ENCODE peak calls at places on chromosome 16, in six cellular contexts. I, T, N, O, F and Y are unnamed samples.

GRCh38 chr16:4288148-4288921 is 15.5 kb upstream of the TFAP4 start:
- DNase-seq in N (peak; percentile 93), T (peak; percentile 57), I (peak; percentile 40), F (peak; percentile 91), O (peak; percentile 86), Y (no peak)

GRCh38 chr16:66578596-66579531 is at the start of gene CMTM2:
- DNase-seq in F (peak; percentile 29), N (no peak), O (no peak), T (no peak), I (no peak), Y (no peak)

GRCh38 chr16:86379505-86379846 is 130.9 kb upstream of the FOXF1 start:
- DNase-seq in I (no peak), T (no peak), F (no peak), N (no peak), O (no peak), Y (no peak)

GRCh38 chr16:70660672-70661350 is 14.5 kb downstream of the IL34 start:
- DNase-seq in O (no peak), T (no peak), F (no peak), N (no peak), I (no peak), Y (no peak)

GRCh38 chr16:74698220-74698619 is 2.4 kb downstream of the MLKL start:
- DNase-seq in I (no peak), F (peak; percentile 62), O (no peak), N (no peak), T (no peak), Y (no peak)

GRCh38 chr16:64242510-64242909 is 879.4 kb downstream of the CDH11 start:
- DNase-seq in F (no peak), N (no peak), O (no peak), T (no peak), I (no peak), Y (no peak)

GRCh38 chr16:47016700-47017133 is 43.2 kb upstream of the DNAJA2 start:
- DNase-seq in I (no peak), F (peak; percentile 74), T (no peak), N (no peak), O (no peak), Y (no peak)

GRCh38 chr16:29687755-29688154 is 8.8 kb downstream of the QPRT start:
- DNase-seq in O (no peak), N (no peak), T (no peak), F (peak; percentile 5), I (no peak), Y (no peak)

GRCh38 chr16:86252596-86252995 is 257.7 kb upstream of the FOXF1 start:
- DNase-seq in N (peak; percentile 20), I (no peak), F (no peak), T (no peak), O (peak; percentile 27), Y (no peak)

GRCh38 chr16:57503366-57503765 is 17.1 kb upstream of the DOK4 start:
- DNase-seq in N (no peak), I (no peak), T (no peak), O (no peak), F (no peak), Y (no peak)

GRCh38 chr16:58464047-58464915 is 35.7 kb upstream of the NDRG4 start:
- DNase-seq in T (no peak), F (peak; percentile 53), N (peak; percentile 53), O (no peak), I (no peak), Y (no peak)

GRCh38 chr16:8173111-8173644 is 417.1 kb downstream of the TMEM114 start:
- DNase-seq in O (peak; percentile 58), T (no peak), I (peak; percentile 84), N (peak; percentile 49), F (peak; percentile 22), Y (peak; percentile 25)

GRCh38 chr16:88983771-88984687 is 7.0 kb upstream of the CBFA2T3 start:
- DNase-seq in T (no peak), O (no peak), I (no peak), N (no peak), F (peak; percentile 84), Y (no peak)

GRCh38 chr16:89392881-89393730 is 97.3 kb downstream of the ANKRD11 start:
- DNase-seq in F (no peak), T (no peak), O (no peak), N (no peak), I (no peak), Y (no peak)

GRCh38 chr16:28877642-28877975 is 679 bp upstream of the ATP2A1 start:
- DNase-seq in I (no peak), O (no peak), F (no peak), N (no peak), T (no peak), Y (no peak)

GRCh38 chr16:280552-280951 is at the start of gene ARHGDIG:
- DNase-seq in N (no peak), O (no peak), T (no peak), I (no peak), F (no peak), Y (no peak)

GRCh38 chr16:16009396-16009795 is 60.0 kb downstream of the ABCC1 start:
- DNase-seq in T (no peak), O (no peak), F (no peak), N (no peak), I (no peak), Y (no peak)

GRCh38 chr16:47460301-47460754 is 535 bp downstream of the ITFG1 start:
- DNase-seq in F (no peak), O (no peak), N (peak; percentile 4), T (no peak), I (no peak), Y (no peak)

GRCh38 chr16:87305505-87306391 is 11.4 kb downstream of the C16orf95 start:
- DNase-seq in O (no peak), F (no peak), T (no peak), I (peak; percentile 7), N (peak; percentile 47), Y (no peak)

GRCh38 chr16:28086496-28087139 is 23.1 kb upstream of the GSG1L start:
- DNase-seq in N (no peak), T (no peak), I (no peak), O (no peak), F (no peak), Y (no peak)

GRCh38 chr16:89297156-89297869 is 79.8 kb downstream of the ZNF778 start:
- DNase-seq in N (no peak), T (no peak), F (no peak), I (no peak), O (no peak), Y (no peak)

GRCh38 chr16:15538484-15538883 is 104.1 kb downstream of the BMERB1 start:
- DNase-seq in N (no peak), T (no peak), O (no peak), F (no peak), I (no peak), Y (no peak)

GRCh38 chr16:785563-786535 is 2.3 kb downstream of the RPUSD1 start:
- DNase-seq in O (peak; percentile 75), T (peak; percentile 32), I (peak; percentile 26), N (peak; percentile 92), F (peak; percentile 86), Y (peak; percentile 71)

GRCh38 chr16:75854117-75854516 is 127.8 kb upstream of the CPHXL start:
- DNase-seq in T (no peak), N (no peak), O (no peak), F (no peak), I (no peak), Y (no peak)

GRCh38 chr16:84483882-84484565 is 20.4 kb downstream of the MEAK7 start:
- DNase-seq in N (no peak), O (peak; percentile 8), F (no peak), T (no peak), I (no peak), Y (no peak)

GRCh38 chr16:70592106-70592571 is 54.2 kb upstream of the IL34 start:
- DNase-seq in O (no peak), F (no peak), N (no peak), T (no peak), I (no peak), Y (no peak)

GRCh38 chr16:65268331-65268730 is 146.5 kb upstream of the CDH11 start:
- DNase-seq in F (no peak), I (no peak), O (no peak), N (no peak), T (no peak), Y (no peak)

GRCh38 chr16:67804853-67805542 is 1.4 kb downstream of the RANBP10 start:
- DNase-seq in N (no peak), O (no peak), I (no peak), F (no peak), T (no peak), Y (no peak)

GRCh38 chr16:57527027-57527426 is 9.3 kb downstream of the CCDC102A start:
- DNase-seq in F (no peak), N (no peak), I (no peak), T (no peak), O (no peak), Y (no peak)

GRCh38 chr16:3642397-3643094 is 11.9 kb upstream of the DNASE1 start:
- DNase-seq in O (peak; percentile 70), N (peak; percentile 78), T (no peak), F (peak; percentile 8), I (no peak), Y (no peak)

GRCh38 chr16:27740496-27741201 is 190.7 kb downstream of the KATNIP start:
- DNase-seq in O (no peak), F (no peak), T (no peak), N (no peak), I (no peak), Y (no peak)

GRCh38 chr16:2598723-2599122 is 60.9 kb downstream of the PDPK1 start:
- DNase-seq in O (no peak), T (no peak), I (no peak), F (no peak), N (no peak), Y (no peak)

GRCh38 chr16:85570735-85571562 is 42.2 kb upstream of the GSE1 start:
- DNase-seq in I (no peak), F (peak; percentile 91), N (no peak), T (no peak), O (no peak), Y (no peak)